ENCODE peak calls at places on chromosomes 7 and 10, in five cellular contexts. U is transverse colon; J is hypothalamus; W is activated effector memory CD4-positive, alpha-beta T cell treated with anti-CD3 and anti-CD28 coated beads, Interleukin-2, amount 50 U/mL, for 16 hours; R is activated T-cell treated with anti-CD3 and anti-CD28 coated beads for 24 hours. X is an unnamed sample.

GRCh38 chr10:16597656-16598055 is 76.0 kb upstream of the C1QL3 start:
- DNase-seq in U (no peak), R (no peak), W (no peak), J (no peak), X (no peak)

GRCh38 chr10:43408331-43408709 is 666 bp downstream of the HNRNPF start:
- DNase-seq in J (no peak), W (no peak), U (no peak), R (no peak), X (no peak)

GRCh38 chr7:22934473-22935065 is 79.4 kb downstream of the HYCC1 start:
- DNase-seq in J (no peak), U (no peak), R (no peak), W (no peak), X (no peak)

GRCh38 chr10:90418869-90419652 is 438.8 kb downstream of the HTR7 start:
- DNase-seq in R (no peak), W (no peak), U (no peak), J (no peak), X (peak; percentile 48)

GRCh38 chr10:44364566-44364965 is 20.3 kb downstream of the CXCL12 start:
- DNase-seq in R (no peak), J (no peak), W (no peak), U (no peak), X (no peak)

GRCh38 chr10:72509206-72509799 is 116.6 kb downstream of the MICU1 start:
- DNase-seq in U (no peak), R (no peak), J (no peak), W (no peak), X (no peak)

GRCh38 chr7:445563-446288 is 73.9 kb downstream of the PDGFA start:
- DNase-seq in U (no peak), R (no peak), W (no peak), J (no peak), X (no peak)

GRCh38 chr10:115963848-115964247 is 309.2 kb downstream of the GFRA1 start:
- DNase-seq in J (no peak), U (no peak), R (no peak), W (no peak), X (no peak)

GRCh38 chr10:101111547-101111946 is 19.6 kb upstream of the TLX1 start:
- DNase-seq in J (no peak), U (no peak), W (no peak), R (no peak), X (no peak)

GRCh38 chr10:61286695-61287094 is 166.5 kb downstream of the TMEM26 start:
- DNase-seq in R (no peak), U (no peak), W (no peak), J (no peak), X (no peak)

GRCh38 chr10:48378675-48379074 is 72.2 kb downstream of the MAPK8 start:
- DNase-seq in J (no peak), R (no peak), U (no peak), W (no peak), X (no peak)

GRCh38 chr7:20033621-20034200 is 183.5 kb downstream of the MACC1 start:
- DNase-seq in U (no peak), R (no peak), J (no peak), W (no peak), X (no peak)

GRCh38 chr10:27392606-27393005 is 111.5 kb upstream of the RAB18 start:
- DNase-seq in W (no peak), U (no peak), R (no peak), J (no peak), X (no peak)

GRCh38 chr7:82507976-82508677 is 64.5 kb upstream of the CACNA2D1 start:
- DNase-seq in J (no peak), U (peak; percentile 12), W (no peak), R (no peak), X (no peak)

GRCh38 chr7:30252885-30253795 is 31.3 kb upstream of the ZNRF2 start:
- DNase-seq in U (peak; percentile 62), W (no peak), R (no peak), J (peak; percentile 49), X (peak; percentile 81)

GRCh38 chr7:93245525-93246432 is 13.6 kb downstream of the VPS50 start:
- DNase-seq in J (no peak), W (no peak), U (no peak), R (no peak), X (no peak)

GRCh38 chr10:21626457-21627161 is 92.6 kb downstream of the MLLT10 start:
- DNase-seq in U (no peak), W (no peak), R (no peak), J (no peak), X (no peak)

GRCh38 chr10:127535802-127536515 is 13.2 kb upstream of the NPS start:
- DNase-seq in U (no peak), R (no peak), J (no peak), W (no peak), X (no peak)

GRCh38 chr7:74587435-74588126 is 69.9 kb upstream of the GTF2I start:
- DNase-seq in U (peak; percentile 81), R (no peak), W (no peak), J (peak; percentile 63), X (peak; percentile 87)

GRCh38 chr7:50304158-50304910 is at the start of gene IKZF1:
- DNase-seq in J (peak; percentile 16), R (peak; percentile 71), U (peak; percentile 69), W (peak; percentile 86), X (peak; percentile 52)

GRCh38 chr7:16708980-16709379 is 44.6 kb upstream of the TSPAN13 start:
- DNase-seq in J (no peak), U (no peak), R (no peak), W (no peak), X (no peak)

GRCh38 chr10:78462221-78462620 is 428.6 kb downstream of the RPS24 start:
- DNase-seq in R (no peak), U (no peak), J (no peak), W (no peak), X (no peak)

GRCh38 chr7:13850185-13850752 is 139.2 kb downstream of the ETV1 start:
- DNase-seq in R (peak; percentile 33), W (peak; percentile 79), U (peak; percentile 11), J (no peak), X (peak; percentile 11)

GRCh38 chr10:129059977-129060376 is 407.1 kb upstream of the MGMT start:
- DNase-seq in U (no peak), W (no peak), R (no peak), J (no peak), X (no peak)

GRCh38 chr10:96719850-96720421 is 378 bp downstream of the PIK3AP1 start:
- DNase-seq in U (peak; percentile 83), W (peak; percentile 80), R (peak; percentile 43), J (no peak), X (peak; percentile 73)

GRCh38 chr10:22612316-22612715 is 102.1 kb downstream of the PIP4K2A start:
- DNase-seq in W (no peak), R (no peak), J (no peak), U (no peak), X (no peak)

GRCh38 chr10:4081691-4082111 is 296.7 kb upstream of the KLF6 start:
- DNase-seq in J (no peak), U (no peak), R (no peak), W (no peak), X (peak; percentile 26)

GRCh38 chr10:47058961-47059391 is 147.7 kb downstream of the PTPN20 start:
- DNase-seq in U (no peak), J (no peak), W (no peak), R (no peak), X (no peak)